ENCODE peak calls at places on chromosome 21, in eight cellular contexts. X is nucleus accumbens; L is pulmonary artery endothelial cell; W is left ventricle myocardium superior; Q is ELF-1; F is effector CD4-positive, alpha-beta T cell; E is IMR-90; I is activated effector memory CD4-positive, alpha-beta T cell treated with anti-CD3 and anti-CD28 coated beads, Interleukin-2, amount 50 U/mL, for 16 hours. O is an unnamed sample.

GRCh38 chr21:33020558-33021100 is 5.1 kb upstream of the OLIG2 start:
- DNase-seq in X (no peak), L (no peak), W (no peak), Q (no peak), F (no peak), E (no peak), I (no peak), O (no peak)

GRCh38 chr21:15751561-15751960 is 21.8 kb downstream of the USP25 start:
- DNase-seq in X (no peak), L (no peak), W (no peak), Q (no peak), F (no peak), E (no peak), I (no peak), O (no peak)

GRCh38 chr21:34336756-34337391 is 26.9 kb upstream of the KCNE2 start:
- DNase-seq in X (no peak), L (no peak), W (no peak), Q (no peak), F (no peak), E (peak), I (no peak), O (no peak)

GRCh38 chr21:31647650-31648049 is 11.8 kb upstream of the SOD1 start:
- DNase-seq in X (no peak), L (no peak), W (no peak), Q (no peak), F (no peak), E (no peak), I (no peak), O (no peak)

GRCh38 chr21:43331962-43332458 is 94.9 kb downstream of the SIK1 start:
- DNase-seq in X (peak), L (peak), W (peak), Q (no peak), F (no peak), E (peak), I (no peak), O (no peak)

GRCh38 chr21:26070822-26071425 is 99.6 kb downstream of the APP start:
- DNase-seq in X (no peak), L (no peak), W (no peak), Q (peak), F (no peak), E (peak), I (peak), O (no peak)

GRCh38 chr21:38422067-38422466 is 76.2 kb downstream of the ERG start:
- DNase-seq in X (no peak), L (no peak), W (no peak), Q (no peak), F (no peak), E (no peak), I (no peak), O (no peak)

GRCh38 chr21:26835027-26835713 is 10.0 kb downstream of the ADAMTS1 start:
- DNase-seq in X (no peak), L (no peak), W (no peak), Q (no peak), F (no peak), E (peak), I (no peak), O (no peak)

GRCh38 chr21:27571706-27572105 is 604.8 kb upstream of the ADAMTS5 start:
- DNase-seq in X (no peak), L (no peak), W (no peak), Q (no peak), F (no peak), E (peak), I (no peak), O (no peak)

GRCh38 chr21:28068455-28069358 is 924.0 kb downstream of the LTN1 start:
- DNase-seq in X (no peak), L (no peak), W (no peak), Q (peak), F (no peak), E (no peak), I (no peak), O (no peak)

GRCh38 chr21:45329261-45330074 is 41.8 kb upstream of the POFUT2 start:
- DNase-seq in X (no peak), L (no peak), W (no peak), Q (peak), F (no peak), E (no peak), I (no peak), O (no peak)

GRCh38 chr21:46092026-46092764 is 5.7 kb upstream of the COL6A2 start:
- DNase-seq in X (no peak), L (no peak), W (peak), Q (peak), F (no peak), E (peak), I (no peak), O (no peak)

GRCh38 chr21:34973685-34974084 is 75.4 kb downstream of the RUNX1 start:
- DNase-seq in X (no peak), L (no peak), W (no peak), Q (no peak), F (no peak), E (no peak), I (no peak), O (no peak)

GRCh38 chr21:37257526-37257966 is 9.6 kb downstream of the VPS26C start:
- DNase-seq in X (no peak), L (no peak), W (peak), Q (no peak), F (no peak), E (peak), I (no peak), O (no peak)

GRCh38 chr21:15472108-15472507 is 257.7 kb upstream of the USP25 start:
- DNase-seq in X (no peak), L (no peak), W (no peak), Q (no peak), F (no peak), E (no peak), I (no peak), O (no peak)

GRCh38 chr21:34737115-34737514 is 68.3 kb downstream of the CLIC6 start:
- DNase-seq in X (no peak), L (no peak), W (no peak), Q (no peak), F (no peak), E (no peak), I (no peak), O (no peak)

GRCh38 chr21:25607812-25608737 is 794 bp upstream of the MRPL39 start:
- DNase-seq in X (peak), L (peak), W (peak), Q (peak), F (peak), E (peak), I (peak), O (peak)

GRCh38 chr21:20570824-20571232 is 427.4 kb upstream of the NCAM2 start:
- DNase-seq in X (no peak), L (no peak), W (no peak), Q (peak), F (no peak), E (no peak), I (no peak), O (no peak)

GRCh38 chr21:42219606-42220137 is 732 bp downstream of the ABCG1 start:
- DNase-seq in X (peak), L (no peak), W (peak), Q (no peak), F (no peak), E (peak), I (peak), O (peak)

GRCh38 chr21:38806942-38807284 is 1.2 kb downstream of the ETS2 start:
- DNase-seq in X (no peak), L (no peak), W (no peak), Q (no peak), F (no peak), E (peak), I (no peak), O (no peak)

GRCh38 chr21:45248893-45249381 is 38.8 kb downstream of the POFUT2 start:
- DNase-seq in X (no peak), L (no peak), W (no peak), Q (no peak), F (no peak), E (peak), I (no peak), O (no peak)

GRCh38 chr21:45016491-45017375 is 57.6 kb upstream of the ADARB1 start:
- DNase-seq in X (no peak), L (no peak), W (peak), Q (no peak), F (no peak), E (no peak), I (peak), O (no peak)

GRCh38 chr21:42570841-42571387 is 57.3 kb downstream of the SLC37A1 start:
- DNase-seq in X (no peak), L (no peak), W (no peak), Q (peak), F (no peak), E (no peak), I (peak), O (no peak)

GRCh38 chr21:43667191-43667904 is 8.0 kb downstream of the RRP1B start:
- DNase-seq in X (no peak), L (no peak), W (no peak), Q (no peak), F (no peak), E (peak), I (no peak), O (no peak)

GRCh38 chr21:28142692-28143091 is 850.0 kb downstream of the LTN1 start:
- DNase-seq in X (no peak), L (peak), W (no peak), Q (no peak), F (no peak), E (peak), I (no peak), O (no peak)

O was measured in T-helper 9 cell.